ENCODE peak calls at places on chromosomes 4 and X, in nine cellular contexts. One of them, this sample, is unnamed.

GRCh38 chr4:150280081-150280950 is 202.1 kb downstream of the DCLK2 start:
- DNase-seq in H54: peak
- DNase-seq in GDM1: peak
- DNase-seq in T follicular helper cell: no peak
- DNase-seq in activated CD4-positive, alpha-beta T cell treated with anti-CD3 and anti-CD28 coated beads, Interleukin-2, amount 10 ng/mL, durations not matched to agents 7 days and 5 days: no peak
- DNase-seq in nucleus accumbens: peak
- DNase-seq in RPMI7951: peak
- DNase-seq in GM04504: peak
- DNase-seq in islet precursor cell: peak
- DNase-seq in this sample: peak

GRCh38 chrX:125319646-125320521 is at the start of gene TEX13C:
- DNase-seq in H54: no peak
- DNase-seq in GDM1: no peak
- DNase-seq in T follicular helper cell: no peak
- DNase-seq in activated CD4-positive, alpha-beta T cell treated with anti-CD3 and anti-CD28 coated beads, Interleukin-2, amount 10 ng/mL, durations not matched to agents 7 days and 5 days: no peak
- DNase-seq in nucleus accumbens: no peak
- DNase-seq in RPMI7951: no peak
- DNase-seq in GM04504: no peak
- DNase-seq in islet precursor cell: no peak
- DNase-seq in this sample: no peak

GRCh38 chr4:7498406-7499200 is 63.9 kb upstream of the PSAPL1 start:
- DNase-seq in H54: no peak
- DNase-seq in GDM1: no peak
- DNase-seq in T follicular helper cell: no peak
- DNase-seq in activated CD4-positive, alpha-beta T cell treated with anti-CD3 and anti-CD28 coated beads, Interleukin-2, amount 10 ng/mL, durations not matched to agents 7 days and 5 days: no peak
- DNase-seq in nucleus accumbens: no peak
- DNase-seq in RPMI7951: no peak
- DNase-seq in GM04504: no peak
- DNase-seq in islet precursor cell: no peak
- DNase-seq in this sample: no peak

GRCh38 chr4:125187621-125188176 is 127.1 kb upstream of the FAT4 start:
- DNase-seq in H54: no peak
- DNase-seq in GDM1: no peak
- DNase-seq in T follicular helper cell: no peak
- DNase-seq in activated CD4-positive, alpha-beta T cell treated with anti-CD3 and anti-CD28 coated beads, Interleukin-2, amount 10 ng/mL, durations not matched to agents 7 days and 5 days: no peak
- DNase-seq in nucleus accumbens: no peak
- DNase-seq in RPMI7951: peak
- DNase-seq in GM04504: peak
- DNase-seq in islet precursor cell: peak
- DNase-seq in this sample: no peak

GRCh38 chr4:70802923-70803605 is 36.6 kb downstream of the GRSF1 start:
- DNase-seq in H54: no peak
- DNase-seq in GDM1: no peak
- DNase-seq in T follicular helper cell: no peak
- DNase-seq in activated CD4-positive, alpha-beta T cell treated with anti-CD3 and anti-CD28 coated beads, Interleukin-2, amount 10 ng/mL, durations not matched to agents 7 days and 5 days: no peak
- DNase-seq in nucleus accumbens: no peak
- DNase-seq in RPMI7951: no peak
- DNase-seq in GM04504: no peak
- DNase-seq in islet precursor cell: no peak
- DNase-seq in this sample: no peak

GRCh38 chr4:42151568-42152506 is 618 bp downstream of the BEND4 start:
- DNase-seq in H54: no peak
- DNase-seq in GDM1: no peak
- DNase-seq in T follicular helper cell: peak
- DNase-seq in activated CD4-positive, alpha-beta T cell treated with anti-CD3 and anti-CD28 coated beads, Interleukin-2, amount 10 ng/mL, durations not matched to agents 7 days and 5 days: peak
- DNase-seq in nucleus accumbens: no peak
- DNase-seq in RPMI7951: no peak
- DNase-seq in GM04504: no peak
- DNase-seq in islet precursor cell: peak
- DNase-seq in this sample: no peak

GRCh38 chrX:13688384-13688771 is 550 bp upstream of the RAB9A start:
- DNase-seq in H54: no peak
- DNase-seq in GDM1: no peak
- DNase-seq in T follicular helper cell: no peak
- DNase-seq in activated CD4-positive, alpha-beta T cell treated with anti-CD3 and anti-CD28 coated beads, Interleukin-2, amount 10 ng/mL, durations not matched to agents 7 days and 5 days: no peak
- DNase-seq in nucleus accumbens: no peak
- DNase-seq in RPMI7951: no peak
- DNase-seq in GM04504: no peak
- DNase-seq in islet precursor cell: no peak
- DNase-seq in this sample: no peak

GRCh38 chr4:184343400-184344177 is 125.9 kb upstream of the ENPP6 start:
- DNase-seq in H54: peak
- DNase-seq in GDM1: peak
- DNase-seq in T follicular helper cell: peak
- DNase-seq in activated CD4-positive, alpha-beta T cell treated with anti-CD3 and anti-CD28 coated beads, Interleukin-2, amount 10 ng/mL, durations not matched to agents 7 days and 5 days: peak
- DNase-seq in nucleus accumbens: peak
- DNase-seq in RPMI7951: peak
- DNase-seq in GM04504: peak
- DNase-seq in islet precursor cell: peak
- DNase-seq in this sample: peak

GRCh38 chr4:25098964-25099843 is 61.0 kb downstream of the SEPSECS start:
- DNase-seq in H54: no peak
- DNase-seq in GDM1: no peak
- DNase-seq in T follicular helper cell: no peak
- DNase-seq in activated CD4-positive, alpha-beta T cell treated with anti-CD3 and anti-CD28 coated beads, Interleukin-2, amount 10 ng/mL, durations not matched to agents 7 days and 5 days: no peak
- DNase-seq in nucleus accumbens: no peak
- DNase-seq in RPMI7951: peak
- DNase-seq in GM04504: peak
- DNase-seq in islet precursor cell: no peak
- DNase-seq in this sample: no peak

GRCh38 chr4:8227201-8227770 is 28.2 kb downstream of the SH3TC1 start:
- DNase-seq in H54: no peak
- DNase-seq in GDM1: no peak
- DNase-seq in T follicular helper cell: no peak
- DNase-seq in activated CD4-positive, alpha-beta T cell treated with anti-CD3 and anti-CD28 coated beads, Interleukin-2, amount 10 ng/mL, durations not matched to agents 7 days and 5 days: no peak
- DNase-seq in nucleus accumbens: no peak
- DNase-seq in RPMI7951: no peak
- DNase-seq in GM04504: no peak
- DNase-seq in islet precursor cell: no peak
- DNase-seq in this sample: no peak

GRCh38 chrX:2837961-2838360 is 9.2 kb downstream of the GYG2 start:
- DNase-seq in H54: no peak
- DNase-seq in GDM1: no peak
- DNase-seq in T follicular helper cell: no peak
- DNase-seq in activated CD4-positive, alpha-beta T cell treated with anti-CD3 and anti-CD28 coated beads, Interleukin-2, amount 10 ng/mL, durations not matched to agents 7 days and 5 days: no peak
- DNase-seq in nucleus accumbens: no peak
- DNase-seq in RPMI7951: no peak
- DNase-seq in GM04504: no peak
- DNase-seq in islet precursor cell: no peak
- DNase-seq in this sample: no peak

GRCh38 chrX:43939187-43939926 is 33.8 kb downstream of the NDP start:
- DNase-seq in H54: no peak
- DNase-seq in GDM1: no peak
- DNase-seq in T follicular helper cell: no peak
- DNase-seq in activated CD4-positive, alpha-beta T cell treated with anti-CD3 and anti-CD28 coated beads, Interleukin-2, amount 10 ng/mL, durations not matched to agents 7 days and 5 days: no peak
- DNase-seq in nucleus accumbens: no peak
- DNase-seq in RPMI7951: no peak
- DNase-seq in GM04504: no peak
- DNase-seq in islet precursor cell: no peak
- DNase-seq in this sample: no peak

GRCh38 chrX:14936561-14936960 is 63.3 kb downstream of the MOSPD2 start:
- DNase-seq in H54: peak
- DNase-seq in GDM1: no peak
- DNase-seq in T follicular helper cell: no peak
- DNase-seq in activated CD4-positive, alpha-beta T cell treated with anti-CD3 and anti-CD28 coated beads, Interleukin-2, amount 10 ng/mL, durations not matched to agents 7 days and 5 days: no peak
- DNase-seq in nucleus accumbens: no peak
- DNase-seq in RPMI7951: peak
- DNase-seq in GM04504: peak
- DNase-seq in islet precursor cell: peak
- DNase-seq in this sample: no peak

GRCh38 chr4:184385705-184386141 is 88.6 kb downstream of the IRF2 start:
- DNase-seq in H54: no peak
- DNase-seq in GDM1: no peak
- DNase-seq in T follicular helper cell: no peak
- DNase-seq in activated CD4-positive, alpha-beta T cell treated with anti-CD3 and anti-CD28 coated beads, Interleukin-2, amount 10 ng/mL, durations not matched to agents 7 days and 5 days: no peak
- DNase-seq in nucleus accumbens: peak
- DNase-seq in RPMI7951: no peak
- DNase-seq in GM04504: no peak
- DNase-seq in islet precursor cell: no peak
- DNase-seq in this sample: no peak

GRCh38 chr4:122341906-122342305 is 36.9 kb upstream of the ADAD1 start:
- DNase-seq in H54: peak
- DNase-seq in GDM1: no peak
- DNase-seq in T follicular helper cell: no peak
- DNase-seq in activated CD4-positive, alpha-beta T cell treated with anti-CD3 and anti-CD28 coated beads, Interleukin-2, amount 10 ng/mL, durations not matched to agents 7 days and 5 days: no peak
- DNase-seq in nucleus accumbens: no peak
- DNase-seq in RPMI7951: peak
- DNase-seq in GM04504: peak
- DNase-seq in islet precursor cell: no peak
- DNase-seq in this sample: no peak

This sample was measured in occipital lobe.